ENCODE peak calls at places on chromosomes 3 and 15, in ten cellular contexts. J, Y, H, A, N, Q, G, U, L and M are unnamed samples.

GRCh38 chr15:48974865-48975264 is 11.1 kb upstream of the SHC4 start:
- DNase-seq in J (no peak), Y (no peak), H (no peak), A (peak; percentile 71), N (no peak), Q (no peak), G (no peak), U (no peak), L (peak; percentile 14), M (no peak)

GRCh38 chr15:70358011-70358819 is 260.5 kb upstream of the TLE3 start:
- DNase-seq in J (no peak), Y (no peak), H (no peak), A (no peak), N (no peak), Q (no peak), G (peak; percentile 45), U (no peak), L (no peak), M (peak; percentile 22)

GRCh38 chr15:99613887-99614642 is 48.3 kb downstream of the MEF2A start:
- DNase-seq in J (peak; percentile 62), Y (no peak), H (peak; percentile 38), A (no peak), N (peak; percentile 18), Q (no peak), G (peak; percentile 70), U (no peak), L (no peak), M (no peak)

GRCh38 chr3:52088445-52089367 is 32.3 kb upstream of the DUSP7 start:
- DNase-seq in J (peak; percentile 88), Y (no peak), H (no peak), A (no peak), N (no peak), Q (peak; percentile 28), G (peak; percentile 65), U (peak; percentile 13), L (no peak), M (peak; percentile 92)

GRCh38 chr15:83306561-83306960 is 22.1 kb upstream of the BNC1 start:
- DNase-seq in J (peak; percentile 50), Y (no peak), H (no peak), A (no peak), N (no peak), Q (no peak), G (no peak), U (no peak), L (no peak), M (no peak)

GRCh38 chr3:104460477-104461406 is 906.0 kb upstream of the ALCAM start:
- DNase-seq in J (peak; percentile 32), Y (peak; percentile 49), H (no peak), A (peak; percentile 44), N (peak; percentile 29), Q (no peak), G (no peak), U (no peak), L (no peak), M (no peak)

GRCh38 chr3:195892355-195893120 is 15.8 kb downstream of the TNK2 start:
- DNase-seq in J (peak; percentile 71), Y (no peak), H (peak; percentile 62), A (peak; percentile 59), N (no peak), Q (no peak), G (no peak), U (peak; percentile 50), L (no peak), M (no peak)

GRCh38 chr3:57227930-57228733 is 603 bp downstream of the APPL1 start:
- DNase-seq in J (peak; percentile 41), Y (no peak), H (peak; percentile 53), A (peak; percentile 65), N (peak; percentile 34), Q (peak; percentile 53), G (peak; percentile 79), U (peak; percentile 50), L (peak; percentile 26), M (no peak)

GRCh38 chr3:101567528-101568317 is 6.1 kb downstream of the TRMT10C start:
- DNase-seq in J (peak; percentile 87), Y (no peak), H (no peak), A (no peak), N (no peak), Q (no peak), G (no peak), U (no peak), L (no peak), M (no peak)

GRCh38 chr15:73959012-73959581 is 32.8 kb downstream of the LOXL1 start:
- DNase-seq in J (no peak), Y (no peak), H (no peak), A (no peak), N (peak; percentile 40), Q (no peak), G (no peak), U (no peak), L (no peak), M (no peak)
- TF ChIP-seq CTCF in J (no peak), Y (no peak), H (no peak), A (no peak), N (no peak), Q (no peak), G (no peak), U (no peak), L (no peak), M (no peak)

GRCh38 chr15:89776274-89777072 is at the start of gene MESP2:
- DNase-seq in J (peak; percentile 65), Y (no peak), H (peak; percentile 87), A (peak; percentile 97), N (peak; percentile 49), Q (peak; percentile 94), G (peak; percentile 93), U (peak; percentile 89), L (peak; percentile 90), M (peak; percentile 78)
- TF ChIP-seq CTCF in J (peak; percentile 37), Y (peak; percentile 54), H (peak; percentile 45), A (peak; percentile 77), N (no peak), Q (no peak), G (peak; percentile 47), U (peak; percentile 27), L (no peak), M (peak; percentile 29)

GRCh38 chr15:68676011-68676605 is 97.3 kb downstream of the CORO2B start:
- DNase-seq in J (no peak), Y (no peak), H (no peak), A (peak; percentile 42), N (no peak), Q (no peak), G (no peak), U (no peak), L (peak; percentile 27), M (no peak)

GRCh38 chr15:68668926-68669600 is 90.3 kb downstream of the CORO2B start:
- DNase-seq in J (no peak), Y (no peak), H (no peak), A (peak; percentile 30), N (no peak), Q (no peak), G (no peak), U (no peak), L (no peak), M (no peak)

GRCh38 chr15:68672251-68672650 is 93.5 kb downstream of the CORO2B start:
- DNase-seq in J (no peak), Y (no peak), H (no peak), A (no peak), N (no peak), Q (no peak), G (no peak), U (no peak), L (no peak), M (no peak)

GRCh38 chr15:68674975-68675374 is 96.2 kb downstream of the CORO2B start:
- DNase-seq in J (peak; percentile 26), Y (no peak), H (no peak), A (peak; percentile 26), N (peak; percentile 81), Q (peak; percentile 44), G (no peak), U (no peak), L (no peak), M (no peak)

DNA sequence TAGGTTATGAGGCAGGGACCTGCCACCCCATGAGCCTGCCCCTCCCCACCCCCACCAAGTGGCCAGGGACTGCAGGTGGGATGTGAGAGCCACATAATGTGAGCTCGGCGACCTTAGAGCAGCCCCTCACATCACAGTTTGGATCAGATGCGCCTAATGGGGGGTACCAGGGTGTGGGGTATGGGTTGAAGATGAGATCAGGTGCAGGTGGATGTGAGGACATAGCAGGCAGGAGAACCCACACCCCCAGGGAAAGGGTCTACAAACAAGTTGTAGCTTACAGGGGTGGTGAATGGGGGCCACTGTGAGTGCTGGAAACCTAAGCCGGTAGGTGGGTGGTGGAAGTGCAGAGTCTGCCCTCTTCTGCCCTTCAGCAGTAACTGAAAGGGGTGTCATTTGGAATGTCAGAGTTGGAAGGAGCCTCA is 94.0 kb downstream of the CORO2B start:
- DNase-seq in J (peak; percentile 19), Y (no peak), H (no peak), A (peak; percentile 74), N (no peak), Q (no peak), G (peak; percentile 43), U (no peak), L (peak; percentile 29), M (no peak)
- TF ChIP-seq CTCF in J (peak; percentile 38), Y (peak; percentile 49), H (no peak), A (peak; percentile 72), N (peak; percentile 2), Q (no peak), G (peak; percentile 7), U (no peak), L (peak; percentile 28), M (no peak)

GRCh38 chr3:132344666-132345280 is 27.6 kb downstream of the ACP3 start:
- DNase-seq in J (peak; percentile 36), Y (no peak), H (no peak), A (no peak), N (peak; percentile 88), Q (no peak), G (no peak), U (no peak), L (no peak), M (no peak)

GRCh38 chr3:132342183-132342582 is 25.0 kb downstream of the ACP3 start:
- DNase-seq in J (no peak), Y (no peak), H (no peak), A (no peak), N (peak; percentile 52), Q (no peak), G (no peak), U (no peak), L (peak; percentile 9), M (no peak)

GRCh38 chr3:132342615-132343014 is 25.4 kb downstream of the ACP3 start:
- DNase-seq in J (no peak), Y (no peak), H (no peak), A (no peak), N (no peak), Q (no peak), G (no peak), U (no peak), L (no peak), M (no peak)

GRCh38 chr3:132341746-132342145 is 24.5 kb downstream of the ACP3 start:
- DNase-seq in J (no peak), Y (no peak), H (no peak), A (no peak), N (no peak), Q (no peak), G (no peak), U (no peak), L (no peak), M (no peak)

DNA sequence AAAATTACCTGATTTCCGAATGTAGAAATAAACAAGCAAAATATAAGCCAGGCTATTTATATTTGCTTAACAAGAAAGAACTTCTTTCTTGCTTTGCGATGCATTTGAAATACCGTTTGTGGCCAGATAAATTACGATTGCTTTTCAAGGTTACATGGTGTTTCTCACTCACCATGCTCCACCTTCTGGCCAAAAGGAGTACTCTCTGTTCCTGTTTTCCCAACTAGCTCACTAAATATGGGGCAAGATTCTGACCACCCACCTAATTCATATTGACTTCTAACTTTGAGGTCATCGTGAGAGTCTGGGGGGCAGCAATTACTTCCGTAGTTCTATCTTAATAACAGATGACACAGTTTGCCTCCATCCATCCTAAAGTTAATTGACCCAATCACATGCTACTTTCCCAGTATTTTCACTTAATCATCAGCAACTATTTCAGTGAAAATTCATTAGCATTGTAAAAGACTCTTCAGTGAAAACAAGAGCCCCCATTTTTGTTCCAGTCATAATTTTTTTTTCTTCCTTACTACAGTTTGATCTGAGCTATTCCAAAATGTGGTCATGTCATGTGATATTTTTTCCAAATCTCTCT is 25.9 kb downstream of the ACP3 start:
- DNase-seq in J (peak; percentile 66), Y (no peak), H (no peak), A (peak; percentile 74), N (peak; percentile 68), Q (peak; percentile 31), G (no peak), U (no peak), L (peak; percentile 50), M (peak; percentile 45)
- TF ChIP-seq CTCF in J (peak; percentile 86), Y (peak; percentile 69), H (peak; percentile 72), A (peak; percentile 91), N (peak; percentile 76), Q (peak; percentile 30), G (peak; percentile 83), U (peak; percentile 65), L (peak; percentile 70), M (peak; percentile 90)